ENCODE peak calls at places on chromosomes 4 and X, in ten cellular contexts. One of them, this sample, is unnamed.

GRCh38 chr4:183353557-183353956 is 31.3 kb upstream of the CLDN24 start:
- DNase-seq in astrocyte: no peak
- DNase-seq in astrocyte of the spinal cord: no peak
- DNase-seq in GM20000: no peak
- DNase-seq in kidney: no peak
- DNase-seq in MM.1S: no peak
- DNase-seq in endothelial cell of umbilical vein: no peak
- DNase-seq in right atrium auricular region: no peak
- DNase-seq in mesothelial cell of epicardium: no peak
- DNase-seq in HFFc6: no peak
- DNase-seq in this sample: no peak

GRCh38 chr4:13496605-13497004 is 12.5 kb upstream of the RAB28 start:
- DNase-seq in astrocyte: no peak
- DNase-seq in astrocyte of the spinal cord: no peak
- DNase-seq in GM20000: no peak
- DNase-seq in kidney: no peak
- DNase-seq in MM.1S: no peak
- DNase-seq in endothelial cell of umbilical vein: no peak
- DNase-seq in right atrium auricular region: no peak
- DNase-seq in mesothelial cell of epicardium: no peak
- DNase-seq in HFFc6: no peak
- DNase-seq in this sample: no peak

GRCh38 chr4:78584863-78585576 is 33.5 kb downstream of the ANXA3 start:
- DNase-seq in astrocyte: peak; percentile 29
- DNase-seq in astrocyte of the spinal cord: no peak
- DNase-seq in GM20000: no peak
- DNase-seq in kidney: no peak
- DNase-seq in MM.1S: no peak
- DNase-seq in endothelial cell of umbilical vein: no peak
- DNase-seq in right atrium auricular region: no peak
- DNase-seq in mesothelial cell of epicardium: no peak
- DNase-seq in HFFc6: peak; percentile 24
- DNase-seq in this sample: no peak

GRCh38 chr4:88659061-88659889 is 38.4 kb downstream of the NAP1L5 start:
- DNase-seq in astrocyte: peak; percentile 62
- DNase-seq in astrocyte of the spinal cord: peak; percentile 64
- DNase-seq in GM20000: peak; percentile 55
- DNase-seq in kidney: no peak
- DNase-seq in MM.1S: peak; percentile 51
- DNase-seq in endothelial cell of umbilical vein: peak; percentile 83
- DNase-seq in right atrium auricular region: peak; percentile 73
- DNase-seq in mesothelial cell of epicardium: no peak
- DNase-seq in HFFc6: peak; percentile 66
- DNase-seq in this sample: peak; percentile 46

GRCh38 chrX:37644381-37645305 is 40.9 kb upstream of the XK start:
- DNase-seq in astrocyte: no peak
- DNase-seq in astrocyte of the spinal cord: no peak
- DNase-seq in GM20000: no peak
- DNase-seq in kidney: no peak
- DNase-seq in MM.1S: no peak
- DNase-seq in endothelial cell of umbilical vein: no peak
- DNase-seq in right atrium auricular region: no peak
- DNase-seq in mesothelial cell of epicardium: no peak
- DNase-seq in HFFc6: no peak
- DNase-seq in this sample: no peak

GRCh38 chrX:119004920-119005524 is 30.6 kb downstream of the LONRF3 start:
- DNase-seq in astrocyte: peak; percentile 3
- DNase-seq in astrocyte of the spinal cord: peak; percentile 36
- DNase-seq in GM20000: peak; percentile 39
- DNase-seq in kidney: peak; percentile 78
- DNase-seq in MM.1S: peak; percentile 61
- DNase-seq in endothelial cell of umbilical vein: peak; percentile 47
- DNase-seq in right atrium auricular region: no peak
- DNase-seq in mesothelial cell of epicardium: no peak
- DNase-seq in HFFc6: peak; percentile 16
- DNase-seq in this sample: peak; percentile 62

GRCh38 chrX:141220342-141221008 is 21.8 kb downstream of the SPANXC start:
- DNase-seq in astrocyte: peak; percentile 79
- DNase-seq in astrocyte of the spinal cord: peak; percentile 81
- DNase-seq in GM20000: no peak
- DNase-seq in kidney: no peak
- DNase-seq in MM.1S: no peak
- DNase-seq in endothelial cell of umbilical vein: peak; percentile 69
- DNase-seq in right atrium auricular region: no peak
- DNase-seq in mesothelial cell of epicardium: no peak
- DNase-seq in HFFc6: peak; percentile 57
- DNase-seq in this sample: no peak

GRCh38 chr4:56786955-56787354 is 34.5 kb downstream of the SPINK2 start:
- DNase-seq in astrocyte: peak; percentile 91
- DNase-seq in astrocyte of the spinal cord: peak; percentile 79
- DNase-seq in GM20000: no peak
- DNase-seq in kidney: peak; percentile 91
- DNase-seq in MM.1S: no peak
- DNase-seq in endothelial cell of umbilical vein: peak; percentile 17
- DNase-seq in right atrium auricular region: no peak
- DNase-seq in mesothelial cell of epicardium: peak; percentile 39
- DNase-seq in HFFc6: peak; percentile 43
- DNase-seq in this sample: no peak

GRCh38 chrX:153875391-153876111 is 10.4 kb downstream of the L1CAM start:
- DNase-seq in astrocyte: no peak
- DNase-seq in astrocyte of the spinal cord: peak; percentile 5
- DNase-seq in GM20000: peak; percentile 79
- DNase-seq in kidney: peak; percentile 82
- DNase-seq in MM.1S: peak; percentile 46
- DNase-seq in endothelial cell of umbilical vein: peak; percentile 39
- DNase-seq in right atrium auricular region: no peak
- DNase-seq in mesothelial cell of epicardium: peak; percentile 70
- DNase-seq in HFFc6: no peak
- DNase-seq in this sample: peak; percentile 68

GRCh38 chrX:155694649-155695048 is 81.9 kb upstream of the TMLHE start:
- DNase-seq in astrocyte: no peak
- DNase-seq in astrocyte of the spinal cord: no peak
- DNase-seq in GM20000: no peak
- DNase-seq in kidney: no peak
- DNase-seq in MM.1S: no peak
- DNase-seq in endothelial cell of umbilical vein: no peak
- DNase-seq in right atrium auricular region: no peak
- DNase-seq in mesothelial cell of epicardium: no peak
- DNase-seq in HFFc6: no peak
- DNase-seq in this sample: no peak

GRCh38 chrX:7169627-7170026 is 21.7 kb upstream of the PUDP start:
- DNase-seq in astrocyte: no peak
- DNase-seq in astrocyte of the spinal cord: no peak
- DNase-seq in GM20000: no peak
- DNase-seq in kidney: no peak
- DNase-seq in MM.1S: no peak
- DNase-seq in endothelial cell of umbilical vein: no peak
- DNase-seq in right atrium auricular region: no peak
- DNase-seq in mesothelial cell of epicardium: no peak
- DNase-seq in HFFc6: no peak
- DNase-seq in this sample: no peak

GRCh38 chr4:14566518-14566917 is 435.8 kb upstream of the CPEB2 start:
- DNase-seq in astrocyte: peak; percentile 29
- DNase-seq in astrocyte of the spinal cord: peak; percentile 89
- DNase-seq in GM20000: no peak
- DNase-seq in kidney: no peak
- DNase-seq in MM.1S: peak; percentile 73
- DNase-seq in endothelial cell of umbilical vein: no peak
- DNase-seq in right atrium auricular region: no peak
- DNase-seq in mesothelial cell of epicardium: no peak
- DNase-seq in HFFc6: no peak
- DNase-seq in this sample: no peak

GRCh38 chr4:146458594-146458993 is 63.1 kb downstream of the SLC10A7 start:
- DNase-seq in astrocyte: no peak
- DNase-seq in astrocyte of the spinal cord: no peak
- DNase-seq in GM20000: peak; percentile 15
- DNase-seq in kidney: no peak
- DNase-seq in MM.1S: peak; percentile 44
- DNase-seq in endothelial cell of umbilical vein: no peak
- DNase-seq in right atrium auricular region: no peak
- DNase-seq in mesothelial cell of epicardium: no peak
- DNase-seq in HFFc6: no peak
- DNase-seq in this sample: no peak

GRCh38 chr4:53505947-53506346 is 85.3 kb downstream of the LNX1 start:
- DNase-seq in astrocyte: no peak
- DNase-seq in astrocyte of the spinal cord: no peak
- DNase-seq in GM20000: no peak
- DNase-seq in kidney: no peak
- DNase-seq in MM.1S: no peak
- DNase-seq in endothelial cell of umbilical vein: peak; percentile 23
- DNase-seq in right atrium auricular region: no peak
- DNase-seq in mesothelial cell of epicardium: no peak
- DNase-seq in HFFc6: peak; percentile 31
- DNase-seq in this sample: no peak

GRCh38 chr4:53510316-53510715 is 81.0 kb downstream of the LNX1 start:
- DNase-seq in astrocyte: peak; percentile 29
- DNase-seq in astrocyte of the spinal cord: no peak
- DNase-seq in GM20000: no peak
- DNase-seq in kidney: no peak
- DNase-seq in MM.1S: no peak
- DNase-seq in endothelial cell of umbilical vein: no peak
- DNase-seq in right atrium auricular region: no peak
- DNase-seq in mesothelial cell of epicardium: no peak
- DNase-seq in HFFc6: no peak
- DNase-seq in this sample: no peak

GRCh38 chr4:53507671-53508286 is 83.5 kb downstream of the LNX1 start:
- DNase-seq in astrocyte: peak; percentile 98
- DNase-seq in astrocyte of the spinal cord: peak; percentile 95
- DNase-seq in GM20000: no peak
- DNase-seq in kidney: peak; percentile 84
- DNase-seq in MM.1S: no peak
- DNase-seq in endothelial cell of umbilical vein: peak; percentile 77
- DNase-seq in right atrium auricular region: peak; percentile 91
- DNase-seq in mesothelial cell of epicardium: no peak
- DNase-seq in HFFc6: no peak
- DNase-seq in this sample: peak; percentile 37

GRCh38 chr4:53507058-53507457 is 84.2 kb downstream of the LNX1 start:
- DNase-seq in astrocyte: no peak
- DNase-seq in astrocyte of the spinal cord: no peak
- DNase-seq in GM20000: no peak
- DNase-seq in kidney: no peak
- DNase-seq in MM.1S: no peak
- DNase-seq in endothelial cell of umbilical vein: no peak
- DNase-seq in right atrium auricular region: no peak
- DNase-seq in mesothelial cell of epicardium: no peak
- DNase-seq in HFFc6: no peak
- DNase-seq in this sample: no peak

DNA sequence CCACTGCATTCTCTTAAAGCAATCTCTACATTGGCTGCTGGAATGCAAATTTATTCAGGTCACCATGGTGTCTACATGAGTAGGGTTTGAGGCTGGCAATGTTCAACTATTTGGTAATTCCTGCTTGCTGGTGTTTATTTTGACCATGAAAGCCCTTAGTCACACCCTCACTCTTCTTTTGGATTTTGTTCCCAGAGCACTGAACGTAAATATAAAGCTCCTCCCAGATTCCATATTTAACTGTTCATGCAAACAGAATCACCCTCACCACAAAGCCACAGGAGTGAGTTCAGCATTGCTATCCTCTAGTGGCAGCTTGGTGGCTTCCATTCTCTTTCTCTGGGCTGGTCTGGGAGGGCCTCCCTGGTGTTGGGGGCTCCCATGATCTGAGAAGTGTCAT is 82.8 kb downstream of the LNX1 start:
- DNase-seq in astrocyte: peak; percentile 86
- DNase-seq in astrocyte of the spinal cord: peak; percentile 82
- DNase-seq in GM20000: no peak
- DNase-seq in kidney: no peak
- DNase-seq in MM.1S: no peak
- DNase-seq in endothelial cell of umbilical vein: no peak
- DNase-seq in right atrium auricular region: no peak
- DNase-seq in mesothelial cell of epicardium: no peak
- DNase-seq in HFFc6: peak; percentile 66
- DNase-seq in this sample: no peak
- TF ChIP-seq CTCF in astrocyte: no peak
- TF ChIP-seq CTCF in astrocyte of the spinal cord: no peak
- TF ChIP-seq CTCF in GM20000: no peak
- TF ChIP-seq CTCF in kidney: no peak
- TF ChIP-seq CTCF in MM.1S: no peak
- TF ChIP-seq CTCF in endothelial cell of umbilical vein: no peak
- TF ChIP-seq CTCF in right atrium auricular region: no peak
- TF ChIP-seq CTCF in mesothelial cell of epicardium: no peak
- TF ChIP-seq CTCF in HFFc6: peak; percentile 22
- TF ChIP-seq CTCF in this sample: no peak

GRCh38 chr4:148441624-148441985 is 609 bp downstream of the NR3C2 start:
- DNase-seq in astrocyte: no peak
- DNase-seq in astrocyte of the spinal cord: no peak
- DNase-seq in GM20000: no peak
- DNase-seq in kidney: no peak
- DNase-seq in MM.1S: no peak
- DNase-seq in endothelial cell of umbilical vein: no peak
- DNase-seq in right atrium auricular region: no peak
- DNase-seq in mesothelial cell of epicardium: no peak
- DNase-seq in HFFc6: no peak
- DNase-seq in this sample: no peak
- TF ChIP-seq CTCF in astrocyte: no peak
- TF ChIP-seq CTCF in astrocyte of the spinal cord: no peak
- TF ChIP-seq CTCF in GM20000: no peak
- TF ChIP-seq CTCF in kidney: no peak
- TF ChIP-seq CTCF in MM.1S: no peak
- TF ChIP-seq CTCF in endothelial cell of umbilical vein: no peak
- TF ChIP-seq CTCF in right atrium auricular region: no peak
- TF ChIP-seq CTCF in mesothelial cell of epicardium: no peak
- TF ChIP-seq CTCF in HFFc6: no peak
- TF ChIP-seq CTCF in this sample: no peak

DNA sequence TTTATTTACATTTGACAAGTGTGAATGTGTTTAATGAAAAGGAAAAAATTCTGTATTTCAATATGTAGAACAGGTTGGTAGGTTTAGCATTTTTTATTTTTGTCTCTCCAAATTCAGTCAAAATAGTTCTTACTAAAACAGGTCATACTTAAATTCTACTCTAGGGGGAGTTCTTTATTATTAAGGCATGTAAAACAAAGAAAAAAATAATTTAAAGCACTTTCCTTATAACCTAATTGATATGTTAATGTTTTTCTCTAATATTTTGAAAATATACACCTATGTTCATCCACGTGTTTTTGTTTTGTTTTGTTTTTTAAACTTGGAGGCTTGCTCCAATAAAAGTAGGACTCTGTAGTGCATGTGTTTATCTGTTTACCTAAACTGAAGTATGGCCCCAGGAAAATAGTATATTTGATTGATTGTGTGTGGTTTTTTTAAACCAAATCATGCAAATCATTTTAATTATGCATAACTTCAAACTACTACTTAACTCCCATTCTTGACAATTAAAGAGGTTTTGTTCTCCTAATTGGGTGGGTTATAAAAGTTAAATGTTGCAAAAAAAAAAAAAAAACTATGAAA is 562.7 kb downstream of the RPA4 start:
- DNase-seq in astrocyte: peak; percentile 1
- DNase-seq in astrocyte of the spinal cord: peak; percentile 5
- DNase-seq in GM20000: no peak
- DNase-seq in kidney: no peak
- DNase-seq in MM.1S: peak; percentile 21
- DNase-seq in endothelial cell of umbilical vein: peak; percentile 9
- DNase-seq in right atrium auricular region: no peak
- DNase-seq in mesothelial cell of epicardium: no peak
- DNase-seq in HFFc6: no peak
- DNase-seq in this sample: no peak
- TF ChIP-seq CTCF in astrocyte: no peak
- TF ChIP-seq CTCF in astrocyte of the spinal cord: peak; percentile 3
- TF ChIP-seq CTCF in GM20000: no peak
- TF ChIP-seq CTCF in kidney: no peak
- TF ChIP-seq CTCF in MM.1S: peak; percentile 32
- TF ChIP-seq CTCF in endothelial cell of umbilical vein: peak; percentile 2
- TF ChIP-seq CTCF in right atrium auricular region: peak; percentile 42
- TF ChIP-seq CTCF in mesothelial cell of epicardium: peak; percentile 60
- TF ChIP-seq CTCF in HFFc6: peak; percentile 70
- TF ChIP-seq CTCF in this sample: no peak

GRCh38 chr4:154292589-154292988 is 199.0 kb downstream of the DCHS2 start:
- DNase-seq in astrocyte: no peak
- DNase-seq in astrocyte of the spinal cord: no peak
- DNase-seq in GM20000: no peak
- DNase-seq in kidney: no peak
- DNase-seq in MM.1S: no peak
- DNase-seq in endothelial cell of umbilical vein: no peak
- DNase-seq in right atrium auricular region: no peak
- DNase-seq in mesothelial cell of epicardium: no peak
- DNase-seq in HFFc6: no peak
- DNase-seq in this sample: peak; percentile 4
- TF ChIP-seq CTCF in astrocyte: no peak
- TF ChIP-seq CTCF in astrocyte of the spinal cord: no peak
- TF ChIP-seq CTCF in GM20000: no peak
- TF ChIP-seq CTCF in kidney: no peak
- TF ChIP-seq CTCF in MM.1S: no peak
- TF ChIP-seq CTCF in endothelial cell of umbilical vein: no peak
- TF ChIP-seq CTCF in right atrium auricular region: no peak
- TF ChIP-seq CTCF in mesothelial cell of epicardium: no peak
- TF ChIP-seq CTCF in HFFc6: no peak
- TF ChIP-seq CTCF in this sample: no peak